ENCODE peak calls at places on chromosomes 3 and 15, in six cellular contexts. F is transverse colon, J is GM23248, D is NT2/D1, E is stomach, P is right lobe of liver. I is an unnamed sample. For H3K4me1, the result is how much of the 10 kb centered on the place peaks cover.

GRCh38 chr15:60353245-60353940 is 44.4 kb downstream of the ANXA2 start:
- DNase-seq in F (no peak), J (peak), D (no peak), E (no peak), P (no peak), I (no peak)

GRCh38 chr3:41274944-41275668 is 75.8 kb downstream of the CTNNB1 start:
- DNase-seq in F (peak), J (peak), D (no peak), E (no peak), P (no peak), I (no peak)

GRCh38 chr3:38651153-38651789 is 1.8 kb upstream of the SCN5A start:
- DNase-seq in F (peak), J (peak), D (peak), E (peak), P (peak), I (peak)

GRCh38 chr3:44339990-44340389 is 1.4 kb downstream of the TCAIM start:
- DNase-seq in F (no peak), J (no peak), D (no peak), E (no peak), P (no peak), I (no peak)

GRCh38 chr15:57924536-57924935 is 141.0 kb downstream of the ALDH1A2 start:
- DNase-seq in F (no peak), J (no peak), D (no peak), E (no peak), P (no peak), I (no peak)

GRCh38 chr15:39597751-39598185 is 16.9 kb downstream of the THBS1 start:
- DNase-seq in F (no peak), J (peak), D (no peak), E (no peak), P (no peak), I (no peak)

GRCh38 chr15:33013827-33014445 is 180.6 kb downstream of the FMN1 start:
- DNase-seq in F (no peak), J (peak), D (no peak), E (no peak), P (no peak), I (no peak)

GRCh38 chr3:171838218-171838720 is 4.9 kb upstream of the TMEM212 start:
- DNase-seq in F (peak), J (peak), D (peak), E (no peak), P (no peak), I (no peak)

GRCh38 chr3:118882353-118882947 is 152.2 kb downstream of the IGSF11 start:
- DNase-seq in F (peak), J (peak), D (peak), E (peak), P (no peak), I (peak)

GRCh38 chr15:100842756-100843730 is 36.6 kb upstream of the ALDH1A3 start:
- DNase-seq in F (no peak), J (peak), D (no peak), E (no peak), P (no peak), I (no peak)

GRCh38 chr3:67640023-67640660 is 14.3 kb downstream of the SUCLG2 start:
- DNase-seq in F (no peak), J (peak), D (no peak), E (no peak), P (no peak), I (no peak)

GRCh38 chr3:148453764-148454163 is 243.9 kb upstream of the AGTR1 start:
- DNase-seq in F (no peak), J (no peak), D (no peak), E (no peak), P (no peak), I (no peak)

GRCh38 chr15:49045691-49046112 is 544 bp downstream of the SECISBP2L start:
- DNase-seq in F (no peak), J (peak), D (no peak), E (no peak), P (no peak), I (no peak)

GRCh38 chr3:111159391-111159790 is 87.8 kb downstream of the NECTIN3 start:
- DNase-seq in F (no peak), J (peak), D (no peak), E (no peak), P (no peak), I (no peak)

GRCh38 chr3:130789678-130790340 is 43.2 kb upstream of the PIK3R4 start:
- DNase-seq in F (peak), J (no peak), D (no peak), E (no peak), P (no peak), I (no peak)

GRCh38 chr3:72353236-72354105 is 494.8 kb downstream of the SHQ1 start:
- DNase-seq in F (no peak), J (peak), D (no peak), E (no peak), P (no peak), I (no peak)

GRCh38 chr3:22620498-22620897 is 582.6 kb upstream of the UBE2E2 start:
- DNase-seq in F (no peak), J (no peak), D (no peak), E (no peak), P (no peak), I (no peak)

GRCh38 chr3:171349392-171349791 is 110.8 kb downstream of the TNIK start:
- DNase-seq in F (no peak), J (peak), D (no peak), E (no peak), P (no peak), I (no peak)

GRCh38 chr15:42401544-42402478 is 42.5 kb downstream of the CAPN3 start:
- DNase-seq in F (no peak), J (no peak), D (no peak), E (no peak), P (no peak), I (no peak)

GRCh38 chr3:12991481-12991837 is 81.8 kb downstream of the IQSEC1 start:
- DNase-seq in F (no peak), J (peak), D (no peak), E (no peak), P (no peak), I (no peak)
- H3K4me1 ChIP-seq in F (under half), J (under half), D (under half), E (under half), P (under half), I (under half)

DNA sequence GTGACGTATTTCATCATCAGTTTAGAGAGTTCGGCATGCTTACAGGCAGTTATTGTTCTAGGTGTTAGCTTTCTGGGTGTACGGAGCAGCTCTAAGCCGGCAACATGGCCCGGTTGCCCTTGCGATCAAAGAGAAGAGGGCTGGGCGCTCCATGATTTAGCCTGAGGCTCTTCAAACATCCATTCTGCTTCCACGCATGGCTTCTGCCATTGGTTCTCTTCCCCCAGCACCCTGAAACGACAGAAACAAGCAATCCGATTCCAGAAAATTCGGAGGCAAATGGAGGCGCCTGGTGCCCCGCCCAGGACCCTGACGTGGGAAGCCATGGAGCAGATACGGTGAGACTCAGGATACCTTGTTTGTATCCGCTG is 574 bp downstream of the NGRN start:
- DNase-seq in F (peak), J (peak), D (no peak), E (peak), P (no peak), I (peak)
- H3K4me1 ChIP-seq in F (under half), J (under half), D (under half), E (under half), P (under half), I (under half)

DNA sequence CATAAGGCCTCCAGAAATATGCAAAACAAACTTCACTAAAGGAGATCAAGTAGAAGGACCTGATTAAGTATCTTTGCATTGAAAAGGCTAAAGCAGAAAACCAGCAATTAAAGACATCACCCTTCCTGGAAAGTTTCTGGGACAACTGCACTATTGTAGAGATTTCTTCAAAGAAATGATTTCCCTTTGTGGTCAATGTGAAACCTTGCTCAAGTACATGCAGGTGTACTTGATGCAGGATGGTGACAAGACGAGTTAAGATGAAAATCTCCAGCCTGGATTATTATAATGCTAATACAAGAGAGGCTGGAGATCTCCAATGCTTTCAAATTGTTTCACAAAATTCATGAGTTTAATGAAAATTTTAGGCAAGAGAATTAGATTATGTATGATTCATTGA is 208.4 kb downstream of the TIGIT start:
- DNase-seq in F (no peak), J (no peak), D (no peak), E (no peak), P (no peak), I (no peak)
- H3K4me1 ChIP-seq in F (under half), J (half or more), D (under half), E (under half), P (under half), I (under half)

GRCh38 chr15:86919581-86919980 is 839.9 kb downstream of the AGBL1 start:
- DNase-seq in F (no peak), J (no peak), D (no peak), E (no peak), P (no peak), I (no peak)
- H3K4me1 ChIP-seq in F (under half), J (under half), D (under half), E (under half), P (under half), I (under half)

GRCh38 chr3:46865546-46865945 is 2.3 kb upstream of the MYL3 start:
- DNase-seq in F (no peak), J (no peak), D (no peak), E (no peak), P (peak), I (no peak)

GRCh38 chr3:46863261-46863782 is at the start of gene MYL3:
- DNase-seq in F (no peak), J (no peak), D (no peak), E (no peak), P (peak), I (no peak)

GRCh38 chr3:46865034-46865507 is 1.8 kb upstream of the MYL3 start:
- DNase-seq in F (no peak), J (peak), D (no peak), E (no peak), P (peak), I (no peak)

GRCh38 chr3:46862689-46863020 is 589 bp downstream of the MYL3 start:
- DNase-seq in F (no peak), J (no peak), D (no peak), E (no peak), P (no peak), I (no peak)

DNA sequence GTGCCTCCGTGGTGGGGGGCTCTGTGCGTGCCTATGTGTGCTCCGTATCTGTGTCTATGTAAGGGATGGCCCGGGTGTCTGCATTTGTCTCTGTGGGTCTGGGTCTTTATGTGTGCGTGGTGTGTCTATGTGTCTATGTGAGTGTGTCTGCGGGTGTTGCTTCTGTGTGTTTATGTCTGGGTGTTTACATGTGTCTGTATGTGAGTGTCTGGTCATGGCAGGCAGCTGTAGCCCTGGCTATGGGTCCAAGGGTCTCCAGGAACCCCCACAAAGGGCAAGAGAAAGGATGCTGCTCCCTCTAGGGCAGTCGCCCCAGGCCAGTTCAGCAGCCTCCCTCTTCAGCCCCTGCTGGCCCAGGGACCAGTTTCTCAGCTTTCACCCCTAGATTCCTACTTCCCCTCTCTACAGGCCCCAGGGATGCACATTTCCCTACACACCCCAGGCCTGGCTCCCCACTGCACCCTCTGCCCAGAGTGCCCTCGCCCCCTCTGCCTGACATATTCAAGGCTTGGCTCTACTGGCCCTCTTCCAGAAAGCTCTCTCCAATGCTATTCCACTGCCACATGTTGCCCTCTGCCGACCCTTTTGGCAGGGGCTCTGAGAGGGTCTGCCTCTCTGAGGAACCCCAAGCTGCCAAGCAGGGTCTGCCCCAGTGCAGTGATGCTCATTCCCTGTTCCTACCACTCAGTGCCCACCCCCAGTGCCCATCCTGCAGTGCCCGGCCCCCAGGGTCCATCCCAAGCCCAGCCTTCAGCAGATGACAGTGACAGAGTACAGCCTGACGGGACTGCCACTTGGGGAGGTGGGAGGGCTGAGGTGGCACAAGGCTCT is 1.0 kb upstream of the MYL3 start:
- DNase-seq in F (no peak), J (no peak), D (no peak), E (no peak), P (peak), I (no peak)
- H3K4me1 ChIP-seq in F (under half), J (under half), D (under half), E (under half), P (under half), I (under half)

DNA sequence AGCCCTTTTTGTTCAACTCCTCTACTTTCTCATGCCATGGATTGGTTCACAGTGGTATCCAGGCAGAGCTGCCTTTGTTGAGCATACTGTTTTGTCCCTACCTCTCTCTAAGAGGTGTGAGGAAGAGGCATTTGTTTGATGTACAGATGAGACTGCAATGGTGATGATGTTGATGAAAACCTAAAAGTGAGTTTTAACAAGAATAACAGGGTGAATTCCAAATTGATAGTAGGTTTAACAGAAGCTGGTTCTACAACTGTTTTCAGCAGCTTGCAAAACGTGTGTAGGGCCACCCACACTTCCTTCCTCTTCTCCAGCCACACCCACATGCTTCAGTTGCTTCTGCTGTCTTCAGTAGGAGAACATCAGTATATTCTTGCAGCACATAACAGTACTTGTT is 10.2 kb downstream of the SNRK start:
- DNase-seq in F (peak), J (peak), D (no peak), E (no peak), P (no peak), I (no peak)
- H3K4me1 ChIP-seq in F (under half), J (under half), D (under half), E (under half), P (under half), I (half or more)